ENCODE peak calls at places on chromosome 5, in seven cellular contexts. F, R, K, X, I, H and W are unnamed samples.
A peak's percentile ranks its signal among the peaks of the same experiment; 100 is the strongest.

GRCh38 chr5:127028822-127029457 is 1.4 kb downstream of the MARCHF3 start:
- DNase-seq in H (peak; percentile 50), F (no peak), K (no peak), I (peak; percentile 70), R (no peak), X (peak; percentile 8), W (no peak)

GRCh38 chr5:148469446-148470062 is 85.8 kb downstream of the FBXO38 start:
- DNase-seq in H (no peak), R (peak; percentile 13), X (peak; percentile 83), I (no peak), F (no peak), K (no peak), W (peak; percentile 4)

GRCh38 chr5:90709323-90710148 is 150.9 kb downstream of the ADGRV1 start:
- DNase-seq in I (peak; percentile 75), H (no peak), K (peak; percentile 9), F (no peak), R (no peak), X (peak; percentile 70), W (no peak)

GRCh38 chr5:10735569-10736255 is 25.3 kb downstream of the DAP start:
- DNase-seq in X (no peak), H (no peak), I (peak; percentile 70), K (no peak), R (no peak), F (no peak), W (no peak)

GRCh38 chr5:544675-545330 is 20.6 kb upstream of the SLC9A3 start:
- DNase-seq in R (no peak), F (no peak), X (no peak), I (no peak), K (no peak), H (no peak), W (no peak)

GRCh38 chr5:139561655-139562451 is 714 bp downstream of the UBE2D2 start:
- DNase-seq in I (peak; percentile 60), R (no peak), K (no peak), F (no peak), X (peak; percentile 51), H (peak; percentile 68), W (no peak)

GRCh38 chr5:37355161-37355560 is 15.7 kb downstream of the NUP155 start:
- DNase-seq in X (no peak), H (no peak), F (no peak), I (no peak), R (no peak), K (no peak), W (no peak)

GRCh38 chr5:40374853-40375252 is 304.9 kb upstream of the PTGER4 start:
- DNase-seq in F (no peak), K (no peak), H (no peak), X (no peak), I (no peak), R (no peak), W (no peak)

GRCh38 chr5:178116406-178116885 is 3.1 kb downstream of the N4BP3 start:
- DNase-seq in R (no peak), X (no peak), F (peak; percentile 66), K (no peak), H (no peak), I (peak; percentile 44), W (no peak)

GRCh38 chr5:140351609-140352334 is 5.4 kb upstream of the HBEGF start:
- DNase-seq in H (no peak), K (no peak), I (peak; percentile 84), F (no peak), R (no peak), X (peak; percentile 50), W (no peak)

DNA sequence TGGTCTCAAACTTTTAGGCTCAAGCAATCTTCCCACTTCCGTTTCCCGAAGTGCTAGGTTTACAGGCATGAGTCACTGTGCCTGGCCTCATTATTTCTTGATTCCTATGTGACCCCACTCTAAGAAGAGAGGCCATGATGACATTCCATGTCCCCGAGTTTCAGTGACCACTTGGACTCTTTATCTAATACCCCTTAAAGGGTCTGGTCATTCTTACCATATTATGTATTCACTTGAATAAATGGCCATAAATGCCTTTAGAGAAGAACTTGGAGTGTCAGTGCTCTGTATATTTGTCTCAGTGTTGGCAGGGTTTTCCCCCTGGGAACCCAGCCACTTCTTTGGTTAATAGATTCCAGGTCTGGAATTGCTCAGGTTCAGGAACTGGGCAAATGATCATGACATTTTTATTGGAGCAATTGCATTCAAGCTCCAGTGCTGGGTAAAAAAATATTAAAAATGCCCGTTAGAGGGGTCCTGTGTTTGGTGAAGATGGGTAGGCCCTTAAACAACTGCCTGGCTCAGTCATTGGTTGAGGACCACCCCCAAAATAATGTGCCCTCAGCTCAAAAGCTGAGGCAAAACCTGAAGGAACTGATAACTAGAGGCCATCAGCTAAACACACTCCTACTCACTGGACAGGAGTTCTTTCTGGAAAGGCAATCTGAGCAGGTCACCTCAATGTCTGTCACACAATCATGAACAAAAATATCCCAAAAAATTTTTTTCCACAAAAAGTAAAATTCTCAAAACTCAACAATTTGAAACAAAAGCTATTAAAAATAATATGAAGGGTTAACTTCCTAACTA is 186.6 kb upstream of the ZNF608 start:
- DNase-seq in H (no peak), F (no peak), X (peak; percentile 84), I (no peak), R (no peak), K (no peak), W (peak; percentile 17)
- TF ChIP-seq CTCF in H (no peak), F (no peak), X (no peak), I (no peak), R (no peak), K (no peak), W (no peak)

DNA sequence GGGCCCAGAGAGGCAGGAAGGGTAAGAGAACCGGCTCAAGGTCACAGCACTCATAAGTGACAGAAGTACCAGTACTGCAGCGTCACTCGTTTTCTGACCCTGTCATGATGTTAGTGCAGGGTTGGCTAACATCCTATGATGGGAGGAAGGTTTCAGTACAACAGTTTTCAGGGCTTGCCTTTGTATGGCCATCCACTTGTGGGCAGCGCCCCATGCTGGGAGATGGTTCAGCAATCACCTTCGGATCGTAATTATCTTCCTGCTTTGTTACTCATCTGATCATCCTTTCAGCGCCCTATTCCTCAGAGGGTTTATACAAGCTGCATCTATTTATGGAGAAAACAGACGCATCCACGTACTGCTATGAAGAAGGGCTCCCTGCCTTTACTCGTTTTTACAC is 2.4 kb downstream of the MAP1B start:
- DNase-seq in F (no peak), R (no peak), X (peak; percentile 58), I (peak; percentile 29), H (no peak), K (no peak), W (no peak)
- H3K4me3 ChIP-seq in F (no peak overlapping the region), R (peak overlapping the region; percentile 91), X (peak overlapping the region; percentile 83), I (no peak overlapping the region), H (no peak overlapping the region), K (peak overlapping the region; percentile 96), W (peak overlapping the region; percentile 90)

GRCh38 chr5:54159153-54159836 is 151.1 kb downstream of the ARL15 start:
- DNase-seq in I (peak; percentile 61), X (peak; percentile 25), R (no peak), H (no peak), F (no peak), K (no peak), W (no peak)
- TF ChIP-seq CTCF in I (peak; percentile 17), X (no peak), R (no peak), H (no peak), F (no peak), K (no peak), W (no peak)

GRCh38 chr5:143395638-143396352 is 7.7 kb downstream of the NR3C1 start:
- DNase-seq in H (no peak), F (no peak), R (no peak), X (no peak), K (no peak), I (no peak), W (no peak)
- H3K4me3 ChIP-seq in H (peak overlapping the region; percentile 92), F (peak overlapping the region; percentile 33), R (peak overlapping the region; percentile 14), X (peak overlapping the region; percentile 93), K (no peak overlapping the region), I (no peak overlapping the region), W (no peak overlapping the region)

GRCh38 chr5:32458799-32459400 is 14.4 kb upstream of the ZFR start:
- DNase-seq in I (no peak), R (no peak), F (no peak), X (no peak), H (no peak), K (no peak), W (no peak)
- TF ChIP-seq CTCF in I (no peak), R (no peak), F (no peak), X (no peak), H (no peak), K (no peak), W (no peak)

DNA sequence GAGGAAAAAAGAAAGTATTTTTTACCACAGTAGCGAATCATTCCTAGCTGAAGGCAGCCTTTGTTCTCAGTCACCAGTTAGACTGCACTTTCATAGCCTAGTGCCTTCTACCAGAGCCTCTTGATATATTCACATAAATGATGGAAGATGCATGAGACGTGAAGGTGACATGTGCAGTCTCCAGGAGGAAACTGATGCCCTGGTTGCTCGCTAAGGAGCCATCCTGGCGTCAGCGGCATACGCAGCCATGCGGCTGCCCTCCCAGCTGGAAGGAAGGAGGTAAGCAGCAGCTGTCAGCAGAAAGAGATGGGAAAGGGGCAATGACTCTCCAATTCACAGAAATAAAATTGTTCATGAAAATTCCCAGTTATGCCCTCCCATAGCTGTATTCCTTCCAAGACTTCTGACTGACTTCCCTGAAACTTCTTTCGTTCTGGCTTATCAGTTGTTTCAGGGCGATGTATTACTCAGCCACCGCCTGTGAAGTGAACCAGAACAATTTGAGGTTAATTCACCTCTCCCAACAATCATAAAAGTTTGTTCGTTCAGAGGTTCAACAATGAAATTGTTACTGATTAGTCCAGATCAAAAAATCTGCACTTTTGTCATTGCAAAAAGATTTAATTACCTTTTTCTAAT is 331.2 kb downstream of the NR2F1-AS1 start:
- DNase-seq in H (no peak), K (no peak), F (no peak), R (no peak), X (peak; percentile 86), I (no peak), W (no peak)
- H3K4me3 ChIP-seq in H (peak overlapping the region; percentile 10), K (peak overlapping the region; percentile 19), F (peak overlapping the region; percentile 58), R (peak overlapping the region; percentile 53), X (peak overlapping the region; percentile 50), I (no peak overlapping the region), W (no peak overlapping the region)

GRCh38 chr5:2582106-2582505 is 169.4 kb downstream of the IRX2 start:
- DNase-seq in I (no peak), K (no peak), H (no peak), X (no peak), R (no peak), F (no peak), W (no peak)
- TF ChIP-seq CTCF in I (no peak), K (no peak), H (no peak), X (no peak), R (no peak), F (no peak), W (no peak)

GRCh38 chr5:107661650-107662044 is 9.1 kb downstream of the EFNA5 start:
- DNase-seq in K (no peak), I (no peak), R (no peak), H (no peak), F (no peak), X (no peak), W (no peak)
- H3K4me3 ChIP-seq in K (no peak overlapping the region), I (no peak overlapping the region), R (no peak overlapping the region), H (no peak overlapping the region), F (no peak overlapping the region), X (no peak overlapping the region), W (no peak overlapping the region)